ENCODE peak calls at places on chromosome 16, in seven cellular contexts. One of them, this sample, is unnamed.

GRCh38 chr16:69329369-69330285 is 761 bp downstream of the PDF start:
- DNase-seq in IMR-90: no peak
- DNase-seq in fibroblast of the aortic adventitia: no peak
- DNase-seq in Peyer's patch: no peak
- DNase-seq in prostate gland: no peak
- DNase-seq in neural progenitor cell: peak
- DNase-seq in BE2C: no peak
- DNase-seq in this sample: no peak

GRCh38 chr16:86680137-86680536 is 101.8 kb downstream of the FOXL1 start:
- DNase-seq in Peyer's patch: no peak
- DNase-seq in BE2C: no peak
- DNase-seq in IMR-90: peak
- DNase-seq in neural progenitor cell: no peak
- DNase-seq in prostate gland: no peak
- DNase-seq in fibroblast of the aortic adventitia: peak
- DNase-seq in this sample: peak

GRCh38 chr16:30354423-30355143 is 525 bp downstream of the CD2BP2 start:
- DNase-seq in IMR-90: peak
- DNase-seq in BE2C: peak
- DNase-seq in fibroblast of the aortic adventitia: peak
- DNase-seq in prostate gland: no peak
- DNase-seq in Peyer's patch: no peak
- DNase-seq in neural progenitor cell: peak
- DNase-seq in this sample: no peak

GRCh38 chr16:58960484-58960883 is 226.4 kb upstream of the GOT2 start:
- DNase-seq in fibroblast of the aortic adventitia: no peak
- DNase-seq in BE2C: no peak
- DNase-seq in IMR-90: no peak
- DNase-seq in Peyer's patch: no peak
- DNase-seq in prostate gland: no peak
- DNase-seq in neural progenitor cell: peak
- DNase-seq in this sample: no peak

GRCh38 chr16:85206472-85207356 is 94.4 kb upstream of the CIBAR2 start:
- DNase-seq in IMR-90: peak
- DNase-seq in BE2C: peak
- DNase-seq in prostate gland: peak
- DNase-seq in neural progenitor cell: peak
- DNase-seq in fibroblast of the aortic adventitia: peak
- DNase-seq in Peyer's patch: peak
- DNase-seq in this sample: peak

GRCh38 chr16:66204761-66205160 is 161.7 kb upstream of the CDH5 start:
- DNase-seq in fibroblast of the aortic adventitia: peak
- DNase-seq in IMR-90: no peak
- DNase-seq in BE2C: no peak
- DNase-seq in neural progenitor cell: no peak
- DNase-seq in Peyer's patch: no peak
- DNase-seq in prostate gland: no peak
- DNase-seq in this sample: peak

GRCh38 chr16:12674096-12674495 is 129.6 kb downstream of the CPPED1 start:
- DNase-seq in Peyer's patch: no peak
- DNase-seq in neural progenitor cell: no peak
- DNase-seq in BE2C: no peak
- DNase-seq in prostate gland: no peak
- DNase-seq in fibroblast of the aortic adventitia: peak
- DNase-seq in IMR-90: peak
- DNase-seq in this sample: peak

GRCh38 chr16:86496262-86496928 is 13.9 kb upstream of the FOXF1 start:
- DNase-seq in fibroblast of the aortic adventitia: no peak
- DNase-seq in prostate gland: no peak
- DNase-seq in BE2C: no peak
- DNase-seq in Peyer's patch: no peak
- DNase-seq in IMR-90: no peak
- DNase-seq in neural progenitor cell: peak
- DNase-seq in this sample: no peak

GRCh38 chr16:56632848-56633365 is 448 bp downstream of the MT1M start:
- DNase-seq in neural progenitor cell: no peak
- DNase-seq in prostate gland: no peak
- DNase-seq in Peyer's patch: no peak
- DNase-seq in BE2C: no peak
- DNase-seq in IMR-90: no peak
- DNase-seq in fibroblast of the aortic adventitia: no peak
- DNase-seq in this sample: no peak
- H3K4me3 ChIP-seq in neural progenitor cell: peak
- H3K4me3 ChIP-seq in prostate gland: peak
- H3K4me3 ChIP-seq in Peyer's patch: peak
- H3K4me3 ChIP-seq in BE2C: no peak
- H3K4me3 ChIP-seq in IMR-90: no peak
- H3K4me3 ChIP-seq in fibroblast of the aortic adventitia: peak
- H3K4me3 ChIP-seq in this sample: peak

DNA sequence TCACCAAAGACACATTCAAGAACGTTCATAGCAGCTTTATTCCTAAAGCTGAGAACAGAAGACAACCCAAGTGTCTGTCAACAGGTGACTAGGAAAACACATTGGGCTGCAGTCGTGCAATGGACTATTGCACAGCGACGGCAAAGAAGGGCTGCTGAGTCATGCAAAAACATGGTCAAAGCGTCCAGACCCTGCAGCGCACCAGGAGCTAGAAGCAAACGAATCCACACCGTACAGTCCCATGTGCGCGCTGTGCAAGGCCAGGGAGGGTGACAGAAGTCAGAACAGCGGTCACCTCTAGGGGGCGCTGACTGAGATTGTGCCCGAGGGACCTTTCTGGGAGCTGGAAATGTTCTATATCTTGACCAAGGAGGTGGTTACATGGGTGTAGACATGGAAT is 266.4 kb downstream of the MAF start:
- DNase-seq in BE2C: no peak
- DNase-seq in neural progenitor cell: peak
- DNase-seq in IMR-90: no peak
- DNase-seq in Peyer's patch: no peak
- DNase-seq in fibroblast of the aortic adventitia: no peak
- DNase-seq in prostate gland: no peak
- DNase-seq in this sample: no peak
- TF ChIP-seq CTCF in BE2C: no peak
- TF ChIP-seq CTCF in neural progenitor cell: peak
- TF ChIP-seq CTCF in IMR-90: no peak
- TF ChIP-seq CTCF in Peyer's patch: no peak
- TF ChIP-seq CTCF in fibroblast of the aortic adventitia: no peak
- TF ChIP-seq CTCF in prostate gland: no peak
- TF ChIP-seq CTCF in this sample: no peak

GRCh38 chr16:8753411-8754054 is 43.9 kb downstream of the TMEM186 start:
- DNase-seq in fibroblast of the aortic adventitia: no peak
- DNase-seq in neural progenitor cell: no peak
- DNase-seq in BE2C: no peak
- DNase-seq in Peyer's patch: no peak
- DNase-seq in IMR-90: no peak
- DNase-seq in prostate gland: no peak
- DNase-seq in this sample: no peak

GRCh38 chr16:8752706-8753105 is 44.7 kb downstream of the TMEM186 start:
- DNase-seq in neural progenitor cell: no peak
- DNase-seq in BE2C: no peak
- DNase-seq in IMR-90: no peak
- DNase-seq in prostate gland: no peak
- DNase-seq in fibroblast of the aortic adventitia: no peak
- DNase-seq in Peyer's patch: no peak
- DNase-seq in this sample: no peak

GRCh38 chr16:8758022-8758421 is 39.4 kb downstream of the TMEM186 start:
- DNase-seq in prostate gland: no peak
- DNase-seq in Peyer's patch: no peak
- DNase-seq in neural progenitor cell: no peak
- DNase-seq in IMR-90: no peak
- DNase-seq in BE2C: no peak
- DNase-seq in fibroblast of the aortic adventitia: no peak
- DNase-seq in this sample: no peak

GRCh38 chr16:8760021-8760420 is 37.4 kb downstream of the TMEM186 start:
- DNase-seq in prostate gland: no peak
- DNase-seq in BE2C: no peak
- DNase-seq in IMR-90: no peak
- DNase-seq in Peyer's patch: no peak
- DNase-seq in neural progenitor cell: no peak
- DNase-seq in fibroblast of the aortic adventitia: no peak
- DNase-seq in this sample: no peak

GRCh38 chr16:8756755-8757154 is 40.7 kb downstream of the TMEM186 start:
- DNase-seq in prostate gland: no peak
- DNase-seq in Peyer's patch: no peak
- DNase-seq in IMR-90: no peak
- DNase-seq in fibroblast of the aortic adventitia: no peak
- DNase-seq in neural progenitor cell: no peak
- DNase-seq in BE2C: no peak
- DNase-seq in this sample: no peak
- H3K4me3 ChIP-seq in prostate gland: no peak
- H3K4me3 ChIP-seq in Peyer's patch: no peak
- H3K4me3 ChIP-seq in IMR-90: no peak
- H3K4me3 ChIP-seq in fibroblast of the aortic adventitia: no peak
- H3K4me3 ChIP-seq in neural progenitor cell: no peak
- H3K4me3 ChIP-seq in BE2C: no peak
- H3K4me3 ChIP-seq in this sample: no peak

DNA sequence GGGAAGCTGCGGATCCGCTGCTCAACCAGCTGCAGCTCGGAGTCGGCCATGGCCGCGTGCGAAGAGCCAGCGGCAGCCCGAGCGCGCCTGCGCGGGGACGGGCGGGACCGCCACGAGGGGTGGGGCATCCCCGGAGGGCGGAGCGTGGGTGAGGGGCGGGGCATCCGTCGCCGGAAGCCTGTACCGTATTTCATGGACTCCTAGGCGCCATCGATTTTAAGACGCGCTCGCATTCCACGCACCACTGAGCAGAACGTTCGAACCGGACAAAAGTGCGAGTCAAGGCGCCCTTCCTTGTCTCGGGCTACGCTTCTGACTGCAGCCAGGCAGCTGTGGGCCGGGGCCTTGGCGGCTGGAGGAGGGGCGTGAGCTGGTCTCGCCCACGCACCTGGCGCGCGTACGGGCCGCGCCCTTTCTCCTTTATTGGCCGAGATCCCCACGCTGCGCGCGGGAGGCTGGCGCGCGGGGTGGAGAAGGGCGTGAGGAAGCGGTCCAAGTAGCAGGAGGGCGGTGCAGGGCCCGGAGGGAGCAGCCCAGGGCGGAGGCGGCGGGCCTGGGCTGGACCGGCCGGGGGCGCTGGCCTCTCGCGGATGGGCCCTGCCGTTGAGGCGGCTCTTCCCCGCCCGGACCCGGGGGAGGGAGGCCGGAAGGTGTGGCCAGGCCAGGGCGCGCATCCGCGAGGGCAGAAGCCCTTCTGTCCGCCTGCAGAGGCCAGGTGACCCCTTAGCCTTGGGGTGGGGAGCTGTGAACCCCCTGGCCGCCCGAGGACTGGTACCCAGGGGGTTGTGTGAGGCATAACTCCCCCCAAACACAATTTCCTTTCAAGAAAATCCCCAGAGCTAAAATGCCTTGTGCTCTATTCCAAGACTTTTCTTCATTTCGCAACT is at the start of gene APRT:
- DNase-seq in prostate gland: peak
- DNase-seq in Peyer's patch: peak
- DNase-seq in BE2C: peak
- DNase-seq in neural progenitor cell: peak
- DNase-seq in fibroblast of the aortic adventitia: peak
- DNase-seq in IMR-90: peak
- DNase-seq in this sample: peak
- TF ChIP-seq CTCF in prostate gland: no peak
- TF ChIP-seq CTCF in Peyer's patch: peak
- TF ChIP-seq CTCF in BE2C: no peak
- TF ChIP-seq CTCF in neural progenitor cell: peak
- TF ChIP-seq CTCF in fibroblast of the aortic adventitia: peak
- TF ChIP-seq CTCF in IMR-90: peak
- TF ChIP-seq CTCF in this sample: no peak

GRCh38 chr16:1992475-1993292 is 2.9 kb downstream of the SYNGR3 start:
- DNase-seq in fibroblast of the aortic adventitia: no peak
- DNase-seq in neural progenitor cell: peak
- DNase-seq in BE2C: no peak
- DNase-seq in Peyer's patch: no peak
- DNase-seq in prostate gland: no peak
- DNase-seq in IMR-90: no peak
- DNase-seq in this sample: no peak
- H3K4me3 ChIP-seq in fibroblast of the aortic adventitia: peak
- H3K4me3 ChIP-seq in neural progenitor cell: no peak
- H3K4me3 ChIP-seq in BE2C: no peak
- H3K4me3 ChIP-seq in Peyer's patch: peak
- H3K4me3 ChIP-seq in prostate gland: no peak
- H3K4me3 ChIP-seq in IMR-90: peak
- H3K4me3 ChIP-seq in this sample: no peak

GRCh38 chr16:78098544-78099371 is 696 bp upstream of the WWOX start:
- DNase-seq in fibroblast of the aortic adventitia: no peak
- DNase-seq in Peyer's patch: no peak
- DNase-seq in BE2C: no peak
- DNase-seq in IMR-90: no peak
- DNase-seq in prostate gland: no peak
- DNase-seq in neural progenitor cell: no peak
- DNase-seq in this sample: no peak

GRCh38 chr16:78102122-78102660 is 2.7 kb downstream of the WWOX start:
- DNase-seq in fibroblast of the aortic adventitia: no peak
- DNase-seq in IMR-90: no peak
- DNase-seq in BE2C: no peak
- DNase-seq in prostate gland: no peak
- DNase-seq in Peyer's patch: no peak
- DNase-seq in neural progenitor cell: no peak
- DNase-seq in this sample: no peak

GRCh38 chr16:78099372-78100161 is at the start of gene WWOX:
- DNase-seq in BE2C: peak
- DNase-seq in Peyer's patch: peak
- DNase-seq in neural progenitor cell: peak
- DNase-seq in prostate gland: peak
- DNase-seq in IMR-90: peak
- DNase-seq in fibroblast of the aortic adventitia: peak
- DNase-seq in this sample: peak

GRCh38 chr16:78098087-78098486 is 1.4 kb upstream of the WWOX start:
- DNase-seq in prostate gland: no peak
- DNase-seq in IMR-90: no peak
- DNase-seq in neural progenitor cell: no peak
- DNase-seq in Peyer's patch: no peak
- DNase-seq in BE2C: no peak
- DNase-seq in fibroblast of the aortic adventitia: no peak
- DNase-seq in this sample: no peak

GRCh38 chr16:78100162-78100467 is 661 bp downstream of the WWOX start:
- DNase-seq in prostate gland: no peak
- DNase-seq in BE2C: no peak
- DNase-seq in neural progenitor cell: no peak
- DNase-seq in Peyer's patch: no peak
- DNase-seq in fibroblast of the aortic adventitia: no peak
- DNase-seq in IMR-90: no peak
- DNase-seq in this sample: no peak
- TF ChIP-seq CTCF in prostate gland: no peak
- TF ChIP-seq CTCF in BE2C: no peak
- TF ChIP-seq CTCF in neural progenitor cell: no peak
- TF ChIP-seq CTCF in Peyer's patch: no peak
- TF ChIP-seq CTCF in fibroblast of the aortic adventitia: no peak
- TF ChIP-seq CTCF in IMR-90: no peak
- TF ChIP-seq CTCF in this sample: no peak